ENCODE peak calls at places on chromosomes 1 and 21, in six cellular contexts. One of them, this sample, is unnamed.
A peak's percentile ranks its signal among the peaks of the same experiment; 100 is the strongest.

GRCh38 chr1:34602907-34603306 is 151.9 kb upstream of the GJB5 start:
- DNase-seq in neuronal stem cell: no peak
- DNase-seq in AG04450: no peak
- DNase-seq in GM23248: no peak
- DNase-seq in heart right ventricle: no peak
- DNase-seq in psoas muscle: no peak
- DNase-seq in this sample: no peak

GRCh38 chr1:241444836-241445235 is 74.7 kb downstream of the FH start:
- DNase-seq in neuronal stem cell: no peak
- DNase-seq in AG04450: no peak
- DNase-seq in GM23248: no peak
- DNase-seq in heart right ventricle: no peak
- DNase-seq in psoas muscle: no peak
- DNase-seq in this sample: no peak

GRCh38 chr1:239814306-239814881 is 277.3 kb upstream of the FMN2 start:
- DNase-seq in neuronal stem cell: no peak
- DNase-seq in AG04450: no peak
- DNase-seq in GM23248: peak; percentile 86
- DNase-seq in heart right ventricle: no peak
- DNase-seq in psoas muscle: no peak
- DNase-seq in this sample: peak; percentile 99

GRCh38 chr1:229094476-229095311 is 176.2 kb upstream of the RAB4A start:
- DNase-seq in neuronal stem cell: no peak
- DNase-seq in AG04450: no peak
- DNase-seq in GM23248: peak; percentile 65
- DNase-seq in heart right ventricle: no peak
- DNase-seq in psoas muscle: no peak
- DNase-seq in this sample: peak; percentile 16

GRCh38 chr1:189658381-189658780 is 819.3 kb downstream of the BRINP3 start:
- DNase-seq in neuronal stem cell: no peak
- DNase-seq in AG04450: no peak
- DNase-seq in GM23248: no peak
- DNase-seq in heart right ventricle: no peak
- DNase-seq in psoas muscle: no peak
- DNase-seq in this sample: peak; percentile 56

GRCh38 chr21:40331804-40332203 is 464.6 kb downstream of the PCP4 start:
- DNase-seq in neuronal stem cell: no peak
- DNase-seq in AG04450: no peak
- DNase-seq in GM23248: no peak
- DNase-seq in heart right ventricle: no peak
- DNase-seq in psoas muscle: no peak
- DNase-seq in this sample: no peak

GRCh38 chr1:8816306-8816705 is 1.1 kb downstream of the RERE start:
- DNase-seq in neuronal stem cell: no peak
- DNase-seq in AG04450: no peak
- DNase-seq in GM23248: peak; percentile 69
- DNase-seq in heart right ventricle: no peak
- DNase-seq in psoas muscle: no peak
- DNase-seq in this sample: peak; percentile 59

GRCh38 chr1:33382651-33383415 is 48.1 kb downstream of the PHC2 start:
- DNase-seq in neuronal stem cell: no peak
- DNase-seq in AG04450: no peak
- DNase-seq in GM23248: peak; percentile 20
- DNase-seq in heart right ventricle: peak; percentile 54
- DNase-seq in psoas muscle: no peak
- DNase-seq in this sample: no peak

GRCh38 chr1:222416001-222416791 is 131.7 kb downstream of the HHIPL2 start:
- DNase-seq in neuronal stem cell: no peak
- DNase-seq in AG04450: no peak
- DNase-seq in GM23248: no peak
- DNase-seq in heart right ventricle: no peak
- DNase-seq in psoas muscle: no peak
- DNase-seq in this sample: no peak

GRCh38 chr1:224357626-224358124 is 996 bp downstream of the CNIH4 start:
- DNase-seq in neuronal stem cell: no peak
- DNase-seq in AG04450: no peak
- DNase-seq in GM23248: peak; percentile 79
- DNase-seq in heart right ventricle: no peak
- DNase-seq in psoas muscle: no peak
- DNase-seq in this sample: peak; percentile 24

GRCh38 chr1:214067853-214068703 is 80.3 kb downstream of the PROX1 start:
- DNase-seq in neuronal stem cell: no peak
- DNase-seq in AG04450: no peak
- DNase-seq in GM23248: no peak
- DNase-seq in heart right ventricle: no peak
- DNase-seq in psoas muscle: no peak
- DNase-seq in this sample: no peak

GRCh38 chr1:174789399-174789798 is 210.3 kb upstream of the CACYBP start:
- DNase-seq in neuronal stem cell: no peak
- DNase-seq in AG04450: no peak
- DNase-seq in GM23248: peak; percentile 89
- DNase-seq in heart right ventricle: no peak
- DNase-seq in psoas muscle: no peak
- DNase-seq in this sample: peak; percentile 38

GRCh38 chr1:203153051-203153988 is 22.3 kb downstream of the MYBPH start:
- DNase-seq in neuronal stem cell: peak; percentile 24
- DNase-seq in AG04450: no peak
- DNase-seq in GM23248: peak; percentile 26
- DNase-seq in heart right ventricle: no peak
- DNase-seq in psoas muscle: no peak
- DNase-seq in this sample: no peak

GRCh38 chr1:21586926-21587601 is 77.8 kb downstream of the ALPL start:
- DNase-seq in neuronal stem cell: no peak
- DNase-seq in AG04450: peak; percentile 44
- DNase-seq in GM23248: peak; percentile 95
- DNase-seq in heart right ventricle: peak; percentile 60
- DNase-seq in psoas muscle: peak; percentile 64
- DNase-seq in this sample: peak; percentile 76

GRCh38 chr21:46122758-46123683 is 25.1 kb downstream of the COL6A2 start:
- DNase-seq in neuronal stem cell: no peak
- DNase-seq in AG04450: no peak
- DNase-seq in GM23248: no peak
- DNase-seq in heart right ventricle: peak; percentile 1
- DNase-seq in psoas muscle: no peak
- DNase-seq in this sample: no peak

GRCh38 chr1:8211620-8212442 is 106.1 kb upstream of the SLC45A1 start:
- DNase-seq in neuronal stem cell: no peak
- DNase-seq in AG04450: peak; percentile 95
- DNase-seq in GM23248: peak; percentile 98
- DNase-seq in heart right ventricle: no peak
- DNase-seq in psoas muscle: peak; percentile 47
- DNase-seq in this sample: peak; percentile 98

GRCh38 chr1:36982708-36983107 is 51.6 kb downstream of the GRIK3 start:
- DNase-seq in neuronal stem cell: no peak
- DNase-seq in AG04450: no peak
- DNase-seq in GM23248: no peak
- DNase-seq in heart right ventricle: no peak
- DNase-seq in psoas muscle: no peak
- DNase-seq in this sample: no peak

GRCh38 chr21:45364464-45365185 is 40.3 kb upstream of the COL18A1 start:
- DNase-seq in neuronal stem cell: no peak
- DNase-seq in AG04450: peak; percentile 55
- DNase-seq in GM23248: peak; percentile 70
- DNase-seq in heart right ventricle: peak; percentile 79
- DNase-seq in psoas muscle: peak; percentile 63
- DNase-seq in this sample: no peak

GRCh38 chr1:7616076-7616833 is 154.8 kb upstream of the VAMP3 start:
- DNase-seq in neuronal stem cell: peak; percentile 43
- DNase-seq in AG04450: peak; percentile 1
- DNase-seq in GM23248: peak; percentile 66
- DNase-seq in heart right ventricle: peak; percentile 67
- DNase-seq in psoas muscle: peak; percentile 31
- DNase-seq in this sample: peak; percentile 39

GRCh38 chr1:243849089-243850012 is 692 bp downstream of the AKT3 start:
- DNase-seq in neuronal stem cell: peak; percentile 46
- DNase-seq in AG04450: no peak
- DNase-seq in GM23248: peak; percentile 86
- DNase-seq in heart right ventricle: peak; percentile 61
- DNase-seq in psoas muscle: peak; percentile 66
- DNase-seq in this sample: peak; percentile 62

GRCh38 chr1:172909606-172910326 is 141.0 kb downstream of the TNFSF18 start:
- DNase-seq in neuronal stem cell: no peak
- DNase-seq in AG04450: peak; percentile 99
- DNase-seq in GM23248: peak; percentile 77
- DNase-seq in heart right ventricle: no peak
- DNase-seq in psoas muscle: no peak
- DNase-seq in this sample: peak; percentile 98

GRCh38 chr1:246220495-246221065 is 286.5 kb downstream of the SMYD3 start:
- DNase-seq in neuronal stem cell: no peak
- DNase-seq in AG04450: no peak
- DNase-seq in GM23248: no peak
- DNase-seq in heart right ventricle: no peak
- DNase-seq in psoas muscle: no peak
- DNase-seq in this sample: no peak

GRCh38 chr1:38244218-38244617 is 197.6 kb upstream of the POU3F1 start:
- DNase-seq in neuronal stem cell: no peak
- DNase-seq in AG04450: no peak
- DNase-seq in GM23248: no peak
- DNase-seq in heart right ventricle: no peak
- DNase-seq in psoas muscle: no peak
- DNase-seq in this sample: no peak

GRCh38 chr1:69765941-69766340 is 198.2 kb downstream of the LRRC7 start:
- DNase-seq in neuronal stem cell: no peak
- DNase-seq in AG04450: no peak
- DNase-seq in GM23248: peak; percentile 51
- DNase-seq in heart right ventricle: no peak
- DNase-seq in psoas muscle: no peak
- DNase-seq in this sample: no peak

GRCh38 chr1:10553124-10553523 is 78.4 kb downstream of the PEX14 start:
- DNase-seq in neuronal stem cell: no peak
- DNase-seq in AG04450: no peak
- DNase-seq in GM23248: no peak
- DNase-seq in heart right ventricle: no peak
- DNase-seq in psoas muscle: no peak
- DNase-seq in this sample: no peak

DNA sequence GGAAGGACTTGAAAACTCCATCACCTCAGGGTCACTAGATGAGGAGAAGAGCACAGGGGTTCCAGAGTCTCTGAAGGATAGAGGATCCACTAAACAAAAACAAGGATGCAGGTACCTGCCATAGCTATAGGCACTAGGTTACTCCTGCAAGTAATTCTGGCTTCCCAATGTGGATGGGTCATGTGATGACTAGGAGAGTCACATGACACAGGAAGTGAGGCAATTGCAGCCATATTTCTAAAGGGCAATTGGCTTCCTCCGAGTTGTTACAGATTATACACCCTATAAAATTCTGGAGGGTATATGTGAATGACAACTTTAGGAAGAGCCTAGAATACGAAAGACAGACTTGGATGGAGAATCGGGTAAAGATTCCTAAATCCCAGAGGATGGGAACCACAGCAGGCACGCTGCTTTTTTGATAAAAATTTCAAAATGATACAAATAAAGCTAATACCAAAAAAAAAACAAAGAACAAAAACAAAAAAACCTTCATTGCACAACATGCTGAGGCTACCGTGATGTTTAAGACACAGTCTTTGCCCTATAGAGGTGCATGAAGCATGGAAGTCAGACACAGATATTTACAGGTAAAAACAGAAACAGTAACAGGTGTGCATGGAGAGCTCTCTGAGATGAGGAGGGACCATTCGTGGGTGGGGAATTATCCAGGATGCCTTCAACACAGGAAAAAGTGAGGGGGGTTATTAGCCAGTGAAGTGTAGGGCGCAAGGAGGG is 10.5 kb downstream of the MTX1 start:
- DNase-seq in neuronal stem cell: no peak
- DNase-seq in AG04450: no peak
- DNase-seq in GM23248: peak; percentile 79
- DNase-seq in heart right ventricle: peak; percentile 65
- DNase-seq in psoas muscle: no peak
- DNase-seq in this sample: peak; percentile 35
- H3K27ac ChIP-seq in neuronal stem cell: no peak overlapping the region
- H3K27ac ChIP-seq in AG04450: no peak overlapping the region
- H3K27ac ChIP-seq in GM23248: peak overlapping the region; percentile 9
- H3K27ac ChIP-seq in heart right ventricle: no peak overlapping the region
- H3K27ac ChIP-seq in psoas muscle: no peak overlapping the region
- H3K27ac ChIP-seq in this sample: no peak overlapping the region

DNA sequence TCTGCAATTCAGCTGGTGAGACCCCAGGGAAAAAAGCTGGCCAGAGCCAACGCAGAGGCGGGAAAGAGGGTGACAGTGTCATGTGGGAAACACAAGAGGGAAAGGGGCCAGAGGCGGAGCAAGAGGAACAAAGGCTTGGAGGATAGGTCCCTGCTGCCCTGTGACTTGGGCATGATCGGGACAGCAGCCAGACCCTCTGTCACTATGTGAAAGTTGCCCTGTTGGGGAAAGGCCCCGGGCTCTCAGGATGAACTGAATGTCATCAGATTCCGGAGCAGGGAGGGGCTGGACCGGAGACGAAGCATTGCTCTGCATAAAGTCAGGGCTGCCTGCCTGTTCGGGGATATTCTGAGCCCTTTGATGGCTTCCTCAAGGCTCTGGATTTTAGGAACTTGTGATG is 5.7 kb upstream of the ELF3 start:
- DNase-seq in neuronal stem cell: no peak
- DNase-seq in AG04450: no peak
- DNase-seq in GM23248: no peak
- DNase-seq in heart right ventricle: no peak
- DNase-seq in psoas muscle: no peak
- DNase-seq in this sample: no peak
- H3K27ac ChIP-seq in neuronal stem cell: no peak overlapping the region
- H3K27ac ChIP-seq in AG04450: no peak overlapping the region
- H3K27ac ChIP-seq in GM23248: no peak overlapping the region
- H3K27ac ChIP-seq in heart right ventricle: no peak overlapping the region
- H3K27ac ChIP-seq in psoas muscle: no peak overlapping the region
- H3K27ac ChIP-seq in this sample: no peak overlapping the region

GRCh38 chr1:3625151-3625907 is 514 bp downstream of the TPRG1L start:
- DNase-seq in neuronal stem cell: no peak
- DNase-seq in AG04450: no peak
- DNase-seq in GM23248: peak; percentile 70
- DNase-seq in heart right ventricle: peak; percentile 29
- DNase-seq in psoas muscle: peak; percentile 33
- DNase-seq in this sample: peak; percentile 63
- H3K27ac ChIP-seq in neuronal stem cell: no peak overlapping the region
- H3K27ac ChIP-seq in AG04450: no peak overlapping the region
- H3K27ac ChIP-seq in GM23248: no peak overlapping the region
- H3K27ac ChIP-seq in heart right ventricle: peak overlapping the region; percentile 60
- H3K27ac ChIP-seq in psoas muscle: peak overlapping the region; percentile 85
- H3K27ac ChIP-seq in this sample: no peak overlapping the region

GRCh38 chr21:33668180-33668579 is 25.9 kb downstream of the ITSN1 start:
- DNase-seq in neuronal stem cell: no peak
- DNase-seq in AG04450: no peak
- DNase-seq in GM23248: peak; percentile 57
- DNase-seq in heart right ventricle: no peak
- DNase-seq in psoas muscle: no peak
- DNase-seq in this sample: no peak
- H3K27ac ChIP-seq in neuronal stem cell: no peak overlapping the region
- H3K27ac ChIP-seq in AG04450: no peak overlapping the region
- H3K27ac ChIP-seq in GM23248: peak overlapping the region; percentile 8
- H3K27ac ChIP-seq in heart right ventricle: no peak overlapping the region
- H3K27ac ChIP-seq in psoas muscle: no peak overlapping the region
- H3K27ac ChIP-seq in this sample: no peak overlapping the region

This sample was measured in PC-3.